ENCODE peak calls at places on chromosomes 7 and 10, in ten cellular contexts. One of them, this sample, is unnamed.

GRCh38 chr10:104501864-104502579 is 139.1 kb upstream of the SORCS3 start:
- DNase-seq in CD8-positive, alpha-beta T cell: no peak
- DNase-seq in left ventricle myocardium inferior: no peak
- DNase-seq in GM23338: no peak
- DNase-seq in colonic mucosa: no peak
- DNase-seq in CD8-positive, alpha-beta memory T cell: no peak
- DNase-seq in small intestine: no peak
- DNase-seq in HCT116: no peak
- DNase-seq in hepatocyte: no peak
- DNase-seq in endothelial cell of umbilical vein: no peak
- DNase-seq in this sample: peak; percentile 52

GRCh38 chr7:131244259-131244852 is 83.3 kb upstream of the MKLN1 start:
- DNase-seq in CD8-positive, alpha-beta T cell: no peak
- DNase-seq in left ventricle myocardium inferior: no peak
- DNase-seq in GM23338: peak; percentile 9
- DNase-seq in colonic mucosa: no peak
- DNase-seq in CD8-positive, alpha-beta memory T cell: no peak
- DNase-seq in small intestine: no peak
- DNase-seq in HCT116: peak; percentile 35
- DNase-seq in hepatocyte: peak; percentile 64
- DNase-seq in endothelial cell of umbilical vein: peak; percentile 73
- DNase-seq in this sample: peak; percentile 82

GRCh38 chr10:96370575-96371157 is 11.9 kb upstream of the OPALIN start:
- DNase-seq in CD8-positive, alpha-beta T cell: peak; percentile 65
- DNase-seq in left ventricle myocardium inferior: peak; percentile 25
- DNase-seq in GM23338: peak; percentile 86
- DNase-seq in colonic mucosa: peak; percentile 51
- DNase-seq in CD8-positive, alpha-beta memory T cell: peak; percentile 47
- DNase-seq in small intestine: peak; percentile 59
- DNase-seq in HCT116: peak; percentile 44
- DNase-seq in hepatocyte: peak; percentile 45
- DNase-seq in endothelial cell of umbilical vein: peak; percentile 61
- DNase-seq in this sample: peak; percentile 92

GRCh38 chr10:112758961-112759360 is 191.1 kb upstream of the TCF7L2 start:
- DNase-seq in CD8-positive, alpha-beta T cell: no peak
- DNase-seq in left ventricle myocardium inferior: no peak
- DNase-seq in GM23338: no peak
- DNase-seq in colonic mucosa: no peak
- DNase-seq in CD8-positive, alpha-beta memory T cell: no peak
- DNase-seq in small intestine: no peak
- DNase-seq in HCT116: no peak
- DNase-seq in hepatocyte: peak; percentile 39
- DNase-seq in endothelial cell of umbilical vein: no peak
- DNase-seq in this sample: no peak

GRCh38 chr7:71145906-71146901 is 14.3 kb downstream of the GALNT17 start:
- DNase-seq in CD8-positive, alpha-beta T cell: no peak
- DNase-seq in left ventricle myocardium inferior: no peak
- DNase-seq in GM23338: peak; percentile 22
- DNase-seq in colonic mucosa: no peak
- DNase-seq in CD8-positive, alpha-beta memory T cell: no peak
- DNase-seq in small intestine: no peak
- DNase-seq in HCT116: no peak
- DNase-seq in hepatocyte: no peak
- DNase-seq in endothelial cell of umbilical vein: no peak
- DNase-seq in this sample: peak; percentile 50

GRCh38 chr7:70698219-70698832 is 433.6 kb upstream of the GALNT17 start:
- DNase-seq in CD8-positive, alpha-beta T cell: no peak
- DNase-seq in left ventricle myocardium inferior: no peak
- DNase-seq in GM23338: peak; percentile 72
- DNase-seq in colonic mucosa: peak; percentile 50
- DNase-seq in CD8-positive, alpha-beta memory T cell: peak; percentile 38
- DNase-seq in small intestine: peak; percentile 72
- DNase-seq in HCT116: no peak
- DNase-seq in hepatocyte: peak; percentile 67
- DNase-seq in endothelial cell of umbilical vein: peak; percentile 35
- DNase-seq in this sample: no peak

GRCh38 chr10:99689461-99689860 is 30.2 kb downstream of the ENTPD7 start:
- DNase-seq in CD8-positive, alpha-beta T cell: no peak
- DNase-seq in left ventricle myocardium inferior: no peak
- DNase-seq in GM23338: no peak
- DNase-seq in colonic mucosa: no peak
- DNase-seq in CD8-positive, alpha-beta memory T cell: no peak
- DNase-seq in small intestine: no peak
- DNase-seq in HCT116: no peak
- DNase-seq in hepatocyte: no peak
- DNase-seq in endothelial cell of umbilical vein: no peak
- DNase-seq in this sample: no peak

GRCh38 chr10:13939391-13939790 is 352.6 kb downstream of the PRPF18 start:
- DNase-seq in CD8-positive, alpha-beta T cell: no peak
- DNase-seq in left ventricle myocardium inferior: no peak
- DNase-seq in GM23338: no peak
- DNase-seq in colonic mucosa: no peak
- DNase-seq in CD8-positive, alpha-beta memory T cell: no peak
- DNase-seq in small intestine: no peak
- DNase-seq in HCT116: no peak
- DNase-seq in hepatocyte: no peak
- DNase-seq in endothelial cell of umbilical vein: peak; percentile 89
- DNase-seq in this sample: no peak

DNA sequence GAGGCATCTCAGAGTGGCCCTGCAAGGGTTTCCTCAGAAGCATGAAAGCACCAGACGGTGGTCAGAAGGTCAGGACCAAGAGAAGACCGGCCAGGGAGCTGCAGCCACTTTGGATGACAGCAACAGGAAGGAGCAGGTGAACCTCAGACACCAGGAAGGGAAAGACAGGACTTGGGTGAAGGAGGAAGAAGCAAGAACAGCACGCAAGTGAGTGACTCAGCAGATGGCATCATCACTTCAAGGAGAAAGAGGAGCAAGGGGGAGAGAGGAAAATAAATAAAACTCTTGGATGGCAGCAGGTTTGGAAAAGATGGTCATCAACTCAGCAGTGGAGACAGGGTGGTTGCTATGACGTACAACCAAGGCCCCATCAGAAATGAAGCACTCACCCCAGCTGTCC is 31.6 kb downstream of the NCAPG2 start:
- DNase-seq in CD8-positive, alpha-beta T cell: no peak
- DNase-seq in left ventricle myocardium inferior: no peak
- DNase-seq in GM23338: no peak
- DNase-seq in colonic mucosa: no peak
- DNase-seq in CD8-positive, alpha-beta memory T cell: no peak
- DNase-seq in small intestine: no peak
- DNase-seq in HCT116: no peak
- DNase-seq in hepatocyte: no peak
- DNase-seq in endothelial cell of umbilical vein: no peak
- DNase-seq in this sample: no peak
- H3K27ac ChIP-seq in CD8-positive, alpha-beta T cell: no peak overlapping the region
- H3K27ac ChIP-seq in left ventricle myocardium inferior: no peak overlapping the region
- H3K27ac ChIP-seq in GM23338: no peak overlapping the region
- H3K27ac ChIP-seq in colonic mucosa: no peak overlapping the region
- H3K27ac ChIP-seq in CD8-positive, alpha-beta memory T cell: no peak overlapping the region
- H3K27ac ChIP-seq in small intestine: no peak overlapping the region
- H3K27ac ChIP-seq in HCT116: no peak overlapping the region
- H3K27ac ChIP-seq in hepatocyte: no peak overlapping the region
- H3K27ac ChIP-seq in endothelial cell of umbilical vein: no peak overlapping the region
- H3K27ac ChIP-seq in this sample: no peak overlapping the region

GRCh38 chr7:44325181-44325671 is at the start of gene CAMK2B:
- DNase-seq in CD8-positive, alpha-beta T cell: peak; percentile 38
- DNase-seq in left ventricle myocardium inferior: no peak
- DNase-seq in GM23338: peak; percentile 34
- DNase-seq in colonic mucosa: no peak
- DNase-seq in CD8-positive, alpha-beta memory T cell: no peak
- DNase-seq in small intestine: no peak
- DNase-seq in HCT116: no peak
- DNase-seq in hepatocyte: no peak
- DNase-seq in endothelial cell of umbilical vein: no peak
- DNase-seq in this sample: peak; percentile 68

GRCh38 chr7:44327981-44328380 is 2.6 kb upstream of the CAMK2B start:
- DNase-seq in CD8-positive, alpha-beta T cell: peak; percentile 21
- DNase-seq in left ventricle myocardium inferior: no peak
- DNase-seq in GM23338: no peak
- DNase-seq in colonic mucosa: no peak
- DNase-seq in CD8-positive, alpha-beta memory T cell: no peak
- DNase-seq in small intestine: no peak
- DNase-seq in HCT116: no peak
- DNase-seq in hepatocyte: no peak
- DNase-seq in endothelial cell of umbilical vein: no peak
- DNase-seq in this sample: no peak

GRCh38 chr7:44326261-44327125 is 1.1 kb upstream of the CAMK2B start:
- DNase-seq in CD8-positive, alpha-beta T cell: peak; percentile 31
- DNase-seq in left ventricle myocardium inferior: no peak
- DNase-seq in GM23338: no peak
- DNase-seq in colonic mucosa: no peak
- DNase-seq in CD8-positive, alpha-beta memory T cell: no peak
- DNase-seq in small intestine: no peak
- DNase-seq in HCT116: no peak
- DNase-seq in hepatocyte: no peak
- DNase-seq in endothelial cell of umbilical vein: no peak
- DNase-seq in this sample: peak; percentile 40

GRCh38 chr7:44324204-44325126 is 929 bp downstream of the CAMK2B start:
- DNase-seq in CD8-positive, alpha-beta T cell: no peak
- DNase-seq in left ventricle myocardium inferior: no peak
- DNase-seq in GM23338: peak; percentile 38
- DNase-seq in colonic mucosa: no peak
- DNase-seq in CD8-positive, alpha-beta memory T cell: no peak
- DNase-seq in small intestine: no peak
- DNase-seq in HCT116: no peak
- DNase-seq in hepatocyte: no peak
- DNase-seq in endothelial cell of umbilical vein: no peak
- DNase-seq in this sample: peak; percentile 53

DNA sequence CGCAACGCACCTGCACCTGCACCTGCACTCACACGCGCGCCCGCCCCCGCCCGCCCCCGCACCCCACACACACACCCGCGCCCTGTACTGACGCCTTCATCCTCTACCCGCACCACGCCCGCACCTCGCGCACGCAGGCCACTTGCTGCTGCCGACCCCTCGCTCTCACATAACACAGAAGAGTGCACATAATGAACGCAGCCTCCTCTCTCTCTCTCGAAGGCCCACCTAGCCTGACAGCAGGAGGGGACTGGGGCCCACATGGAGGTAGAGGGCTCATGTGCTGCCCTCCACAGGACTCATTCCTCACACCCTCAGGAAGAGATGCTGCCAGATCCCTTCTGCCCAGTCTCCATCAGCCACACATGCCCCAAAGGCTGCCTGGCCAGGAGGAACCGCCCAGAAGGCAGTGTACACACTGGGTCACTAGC is 432 bp upstream of the CAMK2B start:
- DNase-seq in CD8-positive, alpha-beta T cell: peak; percentile 29
- DNase-seq in left ventricle myocardium inferior: no peak
- DNase-seq in GM23338: peak; percentile 61
- DNase-seq in colonic mucosa: no peak
- DNase-seq in CD8-positive, alpha-beta memory T cell: no peak
- DNase-seq in small intestine: no peak
- DNase-seq in HCT116: no peak
- DNase-seq in hepatocyte: no peak
- DNase-seq in endothelial cell of umbilical vein: no peak
- DNase-seq in this sample: peak; percentile 71
- H3K4me3 ChIP-seq in CD8-positive, alpha-beta T cell: no peak overlapping the region
- H3K4me3 ChIP-seq in left ventricle myocardium inferior: peak overlapping the region; percentile 68
- H3K4me3 ChIP-seq in GM23338: peak overlapping the region; percentile 46
- H3K4me3 ChIP-seq in colonic mucosa: no peak overlapping the region
- H3K4me3 ChIP-seq in CD8-positive, alpha-beta memory T cell: no peak overlapping the region
- H3K4me3 ChIP-seq in small intestine: peak overlapping the region; percentile 46
- H3K4me3 ChIP-seq in HCT116: no peak overlapping the region
- H3K4me3 ChIP-seq in hepatocyte: no peak overlapping the region
- H3K4me3 ChIP-seq in endothelial cell of umbilical vein: no peak overlapping the region
- H3K4me3 ChIP-seq in this sample: no peak overlapping the region

GRCh38 chr10:98433371-98433770 is 13.4 kb downstream of the HPS1 start:
- DNase-seq in CD8-positive, alpha-beta T cell: no peak
- DNase-seq in left ventricle myocardium inferior: no peak
- DNase-seq in GM23338: no peak
- DNase-seq in colonic mucosa: no peak
- DNase-seq in CD8-positive, alpha-beta memory T cell: no peak
- DNase-seq in small intestine: no peak
- DNase-seq in HCT116: no peak
- DNase-seq in hepatocyte: no peak
- DNase-seq in endothelial cell of umbilical vein: no peak
- DNase-seq in this sample: no peak

GRCh38 chr10:98438715-98439114 is 8.0 kb downstream of the HPS1 start:
- DNase-seq in CD8-positive, alpha-beta T cell: no peak
- DNase-seq in left ventricle myocardium inferior: no peak
- DNase-seq in GM23338: no peak
- DNase-seq in colonic mucosa: no peak
- DNase-seq in CD8-positive, alpha-beta memory T cell: no peak
- DNase-seq in small intestine: no peak
- DNase-seq in HCT116: no peak
- DNase-seq in hepatocyte: no peak
- DNase-seq in endothelial cell of umbilical vein: no peak
- DNase-seq in this sample: no peak

GRCh38 chr10:98433881-98434732 is 12.6 kb downstream of the HPS1 start:
- DNase-seq in CD8-positive, alpha-beta T cell: no peak
- DNase-seq in left ventricle myocardium inferior: no peak
- DNase-seq in GM23338: no peak
- DNase-seq in colonic mucosa: no peak
- DNase-seq in CD8-positive, alpha-beta memory T cell: no peak
- DNase-seq in small intestine: no peak
- DNase-seq in HCT116: no peak
- DNase-seq in hepatocyte: no peak
- DNase-seq in endothelial cell of umbilical vein: peak; percentile 47
- DNase-seq in this sample: no peak

GRCh38 chr10:98435178-98435577 is 11.6 kb downstream of the HPS1 start:
- DNase-seq in CD8-positive, alpha-beta T cell: no peak
- DNase-seq in left ventricle myocardium inferior: no peak
- DNase-seq in GM23338: no peak
- DNase-seq in colonic mucosa: no peak
- DNase-seq in CD8-positive, alpha-beta memory T cell: no peak
- DNase-seq in small intestine: no peak
- DNase-seq in HCT116: no peak
- DNase-seq in hepatocyte: no peak
- DNase-seq in endothelial cell of umbilical vein: no peak
- DNase-seq in this sample: no peak

GRCh38 chr10:98436704-98437103 is 10.0 kb downstream of the HPS1 start:
- DNase-seq in CD8-positive, alpha-beta T cell: no peak
- DNase-seq in left ventricle myocardium inferior: no peak
- DNase-seq in GM23338: no peak
- DNase-seq in colonic mucosa: no peak
- DNase-seq in CD8-positive, alpha-beta memory T cell: no peak
- DNase-seq in small intestine: no peak
- DNase-seq in HCT116: no peak
- DNase-seq in hepatocyte: no peak
- DNase-seq in endothelial cell of umbilical vein: no peak
- DNase-seq in this sample: no peak
- H3K27ac ChIP-seq in CD8-positive, alpha-beta T cell: no peak overlapping the region
- H3K27ac ChIP-seq in left ventricle myocardium inferior: peak overlapping the region; percentile 47
- H3K27ac ChIP-seq in GM23338: no peak overlapping the region
- H3K27ac ChIP-seq in colonic mucosa: no peak overlapping the region
- H3K27ac ChIP-seq in CD8-positive, alpha-beta memory T cell: no peak overlapping the region
- H3K27ac ChIP-seq in small intestine: no peak overlapping the region
- H3K27ac ChIP-seq in HCT116: no peak overlapping the region
- H3K27ac ChIP-seq in hepatocyte: no peak overlapping the region
- H3K27ac ChIP-seq in endothelial cell of umbilical vein: no peak overlapping the region
- H3K27ac ChIP-seq in this sample: no peak overlapping the region

GRCh38 chr7:29854257-29854938 is 48.1 kb downstream of the WIPF3 start:
- DNase-seq in CD8-positive, alpha-beta T cell: no peak
- DNase-seq in left ventricle myocardium inferior: no peak
- DNase-seq in GM23338: peak; percentile 73
- DNase-seq in colonic mucosa: no peak
- DNase-seq in CD8-positive, alpha-beta memory T cell: no peak
- DNase-seq in small intestine: peak; percentile 43
- DNase-seq in HCT116: no peak
- DNase-seq in hepatocyte: peak; percentile 71
- DNase-seq in endothelial cell of umbilical vein: no peak
- DNase-seq in this sample: peak; percentile 71

GRCh38 chr7:29859089-29859488 is 52.8 kb downstream of the WIPF3 start:
- DNase-seq in CD8-positive, alpha-beta T cell: no peak
- DNase-seq in left ventricle myocardium inferior: no peak
- DNase-seq in GM23338: no peak
- DNase-seq in colonic mucosa: no peak
- DNase-seq in CD8-positive, alpha-beta memory T cell: no peak
- DNase-seq in small intestine: no peak
- DNase-seq in HCT116: no peak
- DNase-seq in hepatocyte: no peak
- DNase-seq in endothelial cell of umbilical vein: no peak
- DNase-seq in this sample: no peak

GRCh38 chr7:29857654-29858053 is 51.3 kb downstream of the WIPF3 start:
- DNase-seq in CD8-positive, alpha-beta T cell: no peak
- DNase-seq in left ventricle myocardium inferior: no peak
- DNase-seq in GM23338: no peak
- DNase-seq in colonic mucosa: no peak
- DNase-seq in CD8-positive, alpha-beta memory T cell: no peak
- DNase-seq in small intestine: no peak
- DNase-seq in HCT116: no peak
- DNase-seq in hepatocyte: no peak
- DNase-seq in endothelial cell of umbilical vein: no peak
- DNase-seq in this sample: no peak

GRCh38 chr7:29859491-29860180 is 53.3 kb downstream of the WIPF3 start:
- DNase-seq in CD8-positive, alpha-beta T cell: no peak
- DNase-seq in left ventricle myocardium inferior: no peak
- DNase-seq in GM23338: no peak
- DNase-seq in colonic mucosa: no peak
- DNase-seq in CD8-positive, alpha-beta memory T cell: no peak
- DNase-seq in small intestine: no peak
- DNase-seq in HCT116: no peak
- DNase-seq in hepatocyte: no peak
- DNase-seq in endothelial cell of umbilical vein: peak; percentile 57
- DNase-seq in this sample: no peak

GRCh38 chr7:29858080-29858951 is 52.0 kb downstream of the WIPF3 start:
- DNase-seq in CD8-positive, alpha-beta T cell: no peak
- DNase-seq in left ventricle myocardium inferior: no peak
- DNase-seq in GM23338: no peak
- DNase-seq in colonic mucosa: no peak
- DNase-seq in CD8-positive, alpha-beta memory T cell: no peak
- DNase-seq in small intestine: no peak
- DNase-seq in HCT116: no peak
- DNase-seq in hepatocyte: no peak
- DNase-seq in endothelial cell of umbilical vein: no peak
- DNase-seq in this sample: no peak
- H3K4me3 ChIP-seq in CD8-positive, alpha-beta T cell: no peak overlapping the region
- H3K4me3 ChIP-seq in left ventricle myocardium inferior: no peak overlapping the region
- H3K4me3 ChIP-seq in GM23338: no peak overlapping the region
- H3K4me3 ChIP-seq in colonic mucosa: no peak overlapping the region
- H3K4me3 ChIP-seq in CD8-positive, alpha-beta memory T cell: no peak overlapping the region
- H3K4me3 ChIP-seq in small intestine: no peak overlapping the region
- H3K4me3 ChIP-seq in HCT116: no peak overlapping the region
- H3K4me3 ChIP-seq in hepatocyte: no peak overlapping the region
- H3K4me3 ChIP-seq in endothelial cell of umbilical vein: no peak overlapping the region
- H3K4me3 ChIP-seq in this sample: no peak overlapping the region